ENCODE peak calls at places on chromosome 11, in five cellular contexts. One of them, this sample, is unnamed.

GRCh38 chr11:1564535-1565172 is 7.4 kb downstream of the DUSP8 start:
- DNase-seq in iPS DF 6.9: no peak
- DNase-seq in IMR-90: peak; percentile 94
- DNase-seq in suprapubic skin: no peak
- DNase-seq in fibroblast of lung: peak; percentile 89
- DNase-seq in this sample: no peak

GRCh38 chr11:123054301-123055065 is 7.5 kb downstream of the HSPA8 start:
- DNase-seq in iPS DF 6.9: peak; percentile 60
- DNase-seq in IMR-90: peak; percentile 73
- DNase-seq in suprapubic skin: no peak
- DNase-seq in fibroblast of lung: peak; percentile 78
- DNase-seq in this sample: no peak

GRCh38 chr11:59891781-59892181 is 13.2 kb downstream of the OOSP3 start:
- DNase-seq in iPS DF 6.9: no peak
- DNase-seq in IMR-90: no peak
- DNase-seq in suprapubic skin: no peak
- DNase-seq in fibroblast of lung: no peak
- DNase-seq in this sample: no peak

GRCh38 chr11:120471131-120471530 is 40.4 kb upstream of the GRIK4 start:
- DNase-seq in iPS DF 6.9: no peak
- DNase-seq in IMR-90: peak; percentile 89
- DNase-seq in suprapubic skin: no peak
- DNase-seq in fibroblast of lung: peak; percentile 50
- DNase-seq in this sample: no peak

GRCh38 chr11:132898021-132898420 is 634.3 kb downstream of the OPCML start:
- DNase-seq in iPS DF 6.9: no peak
- DNase-seq in IMR-90: peak; percentile 73
- DNase-seq in suprapubic skin: no peak
- DNase-seq in fibroblast of lung: peak; percentile 77
- DNase-seq in this sample: no peak

GRCh38 chr11:38593649-38594048 is 1995.6 kb upstream of the RAG2 start:
- DNase-seq in iPS DF 6.9: no peak
- DNase-seq in IMR-90: peak; percentile 48
- DNase-seq in suprapubic skin: no peak
- DNase-seq in fibroblast of lung: peak; percentile 18
- DNase-seq in this sample: no peak

GRCh38 chr11:114050258-114050927 is 9.1 kb upstream of the ZBTB16 start:
- DNase-seq in iPS DF 6.9: no peak
- DNase-seq in IMR-90: no peak
- DNase-seq in suprapubic skin: no peak
- DNase-seq in fibroblast of lung: no peak
- DNase-seq in this sample: no peak

GRCh38 chr11:10076458-10077141 is 217.4 kb downstream of the SBF2 start:
- DNase-seq in iPS DF 6.9: peak; percentile 48
- DNase-seq in IMR-90: peak; percentile 63
- DNase-seq in suprapubic skin: no peak
- DNase-seq in fibroblast of lung: peak; percentile 73
- DNase-seq in this sample: no peak

GRCh38 chr11:134679592-134679991 is 267.6 kb upstream of the B3GAT1 start:
- DNase-seq in iPS DF 6.9: no peak
- DNase-seq in IMR-90: no peak
- DNase-seq in suprapubic skin: peak; percentile 16
- DNase-seq in fibroblast of lung: no peak
- DNase-seq in this sample: no peak

GRCh38 chr11:125085301-125086081 is 22.4 kb downstream of the SLC37A2 start:
- DNase-seq in iPS DF 6.9: no peak
- DNase-seq in IMR-90: no peak
- DNase-seq in suprapubic skin: no peak
- DNase-seq in fibroblast of lung: no peak
- DNase-seq in this sample: peak; percentile 82

GRCh38 chr11:120674537-120674936 is 163.0 kb downstream of the GRIK4 start:
- DNase-seq in iPS DF 6.9: no peak
- DNase-seq in IMR-90: peak; percentile 22
- DNase-seq in suprapubic skin: no peak
- DNase-seq in fibroblast of lung: peak; percentile 6
- DNase-seq in this sample: no peak

GRCh38 chr11:6413791-6414231 is 5.1 kb downstream of the APBB1 start:
- DNase-seq in iPS DF 6.9: no peak
- DNase-seq in IMR-90: no peak
- DNase-seq in suprapubic skin: no peak
- DNase-seq in fibroblast of lung: no peak
- DNase-seq in this sample: no peak

GRCh38 chr11:85347291-85347690 is 279.9 kb downstream of the DLG2 start:
- DNase-seq in iPS DF 6.9: no peak
- DNase-seq in IMR-90: no peak
- DNase-seq in suprapubic skin: no peak
- DNase-seq in fibroblast of lung: no peak
- DNase-seq in this sample: no peak

GRCh38 chr11:47867821-47868220 is 19.7 kb upstream of the NUP160 start:
- DNase-seq in iPS DF 6.9: no peak
- DNase-seq in IMR-90: peak; percentile 15
- DNase-seq in suprapubic skin: no peak
- DNase-seq in fibroblast of lung: no peak
- DNase-seq in this sample: no peak

GRCh38 chr11:113675003-113675471 is 31.1 kb downstream of the TMPRSS5 start:
- DNase-seq in iPS DF 6.9: no peak
- DNase-seq in IMR-90: peak; percentile 88
- DNase-seq in suprapubic skin: no peak
- DNase-seq in fibroblast of lung: peak; percentile 62
- DNase-seq in this sample: no peak

GRCh38 chr11:128615076-128615475 is 27.7 kb upstream of the ETS1 start:
- DNase-seq in iPS DF 6.9: no peak
- DNase-seq in IMR-90: no peak
- DNase-seq in suprapubic skin: no peak
- DNase-seq in fibroblast of lung: no peak
- DNase-seq in this sample: no peak

GRCh38 chr11:109946322-109946846 is 146.8 kb upstream of the ZC3H12C start:
- DNase-seq in iPS DF 6.9: peak; percentile 67
- DNase-seq in IMR-90: peak; percentile 97
- DNase-seq in suprapubic skin: peak; percentile 92
- DNase-seq in fibroblast of lung: peak; percentile 99
- DNase-seq in this sample: peak; percentile 90

GRCh38 chr11:88338223-88338661 is 706 bp upstream of the CTSC start:
- DNase-seq in iPS DF 6.9: no peak
- DNase-seq in IMR-90: peak; percentile 84
- DNase-seq in suprapubic skin: no peak
- DNase-seq in fibroblast of lung: peak; percentile 88
- DNase-seq in this sample: no peak

GRCh38 chr11:128346808-128347207 is 240.6 kb downstream of the ETS1 start:
- DNase-seq in iPS DF 6.9: no peak
- DNase-seq in IMR-90: peak; percentile 74
- DNase-seq in suprapubic skin: no peak
- DNase-seq in fibroblast of lung: peak; percentile 46
- DNase-seq in this sample: no peak

GRCh38 chr11:57230316-57230715 is 6.7 kb downstream of the APLNR start:
- DNase-seq in iPS DF 6.9: no peak
- DNase-seq in IMR-90: no peak
- DNase-seq in suprapubic skin: no peak
- DNase-seq in fibroblast of lung: no peak
- DNase-seq in this sample: no peak

GRCh38 chr11:31340903-31341572 is 28.5 kb downstream of the DCDC1 start:
- DNase-seq in iPS DF 6.9: peak; percentile 39
- DNase-seq in IMR-90: peak; percentile 41
- DNase-seq in suprapubic skin: no peak
- DNase-seq in fibroblast of lung: peak; percentile 42
- DNase-seq in this sample: no peak

GRCh38 chr11:6618117-6619020 is 853 bp downstream of the TPP1 start:
- DNase-seq in iPS DF 6.9: no peak
- DNase-seq in IMR-90: peak; percentile 90
- DNase-seq in suprapubic skin: no peak
- DNase-seq in fibroblast of lung: peak; percentile 80
- DNase-seq in this sample: no peak

GRCh38 chr11:36075053-36075452 is 131.2 kb downstream of the LDLRAD3 start:
- DNase-seq in iPS DF 6.9: no peak
- DNase-seq in IMR-90: peak; percentile 91
- DNase-seq in suprapubic skin: no peak
- DNase-seq in fibroblast of lung: peak; percentile 79
- DNase-seq in this sample: no peak

GRCh38 chr11:94768602-94769511 is 701 bp downstream of the AMOTL1 start:
- DNase-seq in iPS DF 6.9: no peak
- DNase-seq in IMR-90: peak; percentile 49
- DNase-seq in suprapubic skin: peak; percentile 80
- DNase-seq in fibroblast of lung: peak; percentile 41
- DNase-seq in this sample: no peak

GRCh38 chr11:104968856-104969776 is 742 bp upstream of the CASP4 start:
- DNase-seq in iPS DF 6.9: peak; percentile 18
- DNase-seq in IMR-90: peak; percentile 34
- DNase-seq in suprapubic skin: no peak
- DNase-seq in fibroblast of lung: peak; percentile 42
- DNase-seq in this sample: peak; percentile 87

GRCh38 chr11:114082767-114083181 is 23.3 kb downstream of the ZBTB16 start:
- DNase-seq in iPS DF 6.9: no peak
- DNase-seq in IMR-90: no peak
- DNase-seq in suprapubic skin: no peak
- DNase-seq in fibroblast of lung: no peak
- DNase-seq in this sample: no peak

GRCh38 chr11:112519749-112520148 is 259.1 kb upstream of the PLET1 start:
- DNase-seq in iPS DF 6.9: no peak
- DNase-seq in IMR-90: no peak
- DNase-seq in suprapubic skin: no peak
- DNase-seq in fibroblast of lung: no peak
- DNase-seq in this sample: no peak

DNA sequence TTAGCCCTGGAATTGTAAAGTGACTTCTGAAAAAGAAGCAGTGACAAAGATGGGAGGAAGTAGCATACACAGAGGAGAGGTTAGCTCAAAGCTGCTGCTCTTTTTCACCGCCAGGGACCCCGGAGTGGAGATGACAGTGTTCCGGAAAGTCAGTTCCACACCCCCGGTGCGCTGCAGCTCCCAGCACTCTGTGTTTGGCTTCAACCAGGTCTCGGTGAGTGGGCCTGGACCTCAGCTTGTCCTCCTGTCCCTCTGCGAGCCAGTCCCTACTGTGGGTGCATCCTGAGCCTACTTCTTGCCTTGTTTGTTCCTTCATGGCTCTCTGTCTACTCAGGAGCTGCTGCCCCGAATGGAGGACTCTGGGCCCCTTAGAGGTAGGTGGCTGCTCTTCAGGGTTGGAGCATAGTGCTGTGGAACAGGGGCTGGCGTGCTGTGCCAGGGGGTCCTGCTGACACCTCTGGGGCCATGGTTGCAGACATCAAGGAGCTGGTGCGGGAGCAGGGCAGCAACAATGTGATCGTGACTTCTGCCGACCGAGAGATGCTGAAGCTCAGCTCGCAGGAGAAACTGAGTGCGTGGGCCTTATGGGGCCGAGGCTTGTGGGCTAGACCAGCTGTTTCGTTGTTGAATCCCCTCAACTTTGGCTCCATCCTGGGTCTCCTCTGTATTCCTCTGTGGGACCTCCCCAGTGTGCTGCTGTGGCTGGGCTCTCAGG is 1.7 kb downstream of the PCNX3 start:
- DNase-seq in iPS DF 6.9: no peak
- DNase-seq in IMR-90: no peak
- DNase-seq in suprapubic skin: no peak
- DNase-seq in fibroblast of lung: no peak
- DNase-seq in this sample: no peak
- H3K4me3 ChIP-seq in iPS DF 6.9: no peak overlapping the region
- H3K4me3 ChIP-seq in IMR-90: no peak overlapping the region
- H3K4me3 ChIP-seq in suprapubic skin: peak overlapping the region; percentile 83
- H3K4me3 ChIP-seq in fibroblast of lung: peak overlapping the region; percentile 74
- H3K4me3 ChIP-seq in this sample: no peak overlapping the region

DNA sequence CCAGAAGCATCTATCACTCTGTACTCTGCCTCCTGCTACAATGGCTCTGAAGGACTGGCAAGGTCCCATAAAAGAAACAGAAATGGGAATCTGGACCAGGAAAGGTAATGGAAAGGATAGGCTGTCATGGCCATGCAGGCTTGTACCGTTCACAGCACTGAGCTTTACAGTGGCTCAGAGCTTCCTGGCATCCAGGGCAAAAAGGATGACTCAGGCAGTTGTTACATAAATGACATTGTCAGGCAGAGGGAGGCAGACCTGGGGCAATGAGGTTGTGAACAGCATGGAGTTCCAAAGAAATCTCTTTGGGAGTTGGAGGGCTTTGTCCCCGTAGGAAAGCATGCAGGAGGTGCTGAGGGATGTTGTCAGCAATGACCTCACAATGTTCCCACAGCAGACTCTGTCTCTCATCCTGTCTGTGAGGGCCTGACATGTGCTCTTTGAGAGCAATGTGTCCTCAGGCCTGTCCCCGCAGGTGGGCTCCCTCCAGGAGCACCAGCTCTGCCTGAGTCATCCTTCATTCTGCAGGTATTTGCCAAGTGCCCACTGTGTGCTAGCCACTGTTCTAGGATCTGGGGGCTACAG is 25.9 kb upstream of the PDE2A start:
- DNase-seq in iPS DF 6.9: no peak
- DNase-seq in IMR-90: peak; percentile 52
- DNase-seq in suprapubic skin: no peak
- DNase-seq in fibroblast of lung: no peak
- DNase-seq in this sample: no peak
- H3K36me3 ChIP-seq in iPS DF 6.9: peaks cover 21% of the 10 kb centered on the region
- H3K36me3 ChIP-seq in IMR-90: peaks cover 76% of the 10 kb centered on the region
- H3K36me3 ChIP-seq in suprapubic skin: peaks cover 98% of the 10 kb centered on the region
- H3K36me3 ChIP-seq in fibroblast of lung: peaks cover 20% of the 10 kb centered on the region
- H3K36me3 ChIP-seq in this sample: peaks cover 4% of the 10 kb centered on the region

DNA sequence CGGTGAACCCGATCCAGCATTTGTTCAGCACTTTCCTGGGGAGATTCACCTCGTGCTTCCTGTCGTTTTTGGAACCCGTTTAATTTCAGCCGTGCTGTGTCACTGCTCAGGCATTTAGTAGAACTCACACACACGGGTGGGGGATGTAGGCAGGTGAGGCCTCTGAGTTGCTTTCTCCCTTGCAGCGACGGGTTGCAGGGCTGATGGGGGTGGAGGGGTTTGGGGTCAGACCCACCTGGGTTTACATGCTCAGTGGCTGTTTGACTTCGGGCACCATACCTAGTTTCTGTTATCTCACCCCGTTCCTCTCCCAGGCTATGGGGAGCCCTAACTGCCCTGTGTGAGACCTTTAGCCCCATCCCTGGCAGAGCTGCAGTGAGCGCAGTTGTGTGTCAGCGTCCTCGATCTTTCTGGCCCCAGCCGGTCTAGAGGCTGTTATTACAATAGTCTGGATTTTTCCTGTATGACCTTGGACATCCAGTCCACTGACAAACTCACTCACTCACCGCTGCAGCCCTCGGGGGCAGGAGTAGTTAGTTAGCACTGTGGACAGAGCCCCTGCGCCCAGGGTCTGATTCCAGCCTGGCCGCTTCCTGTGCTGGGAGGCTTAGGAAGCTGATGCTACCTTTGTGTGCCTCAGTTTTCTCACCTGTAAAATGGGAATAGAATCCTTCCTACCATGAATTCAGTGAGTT is 2.6 kb downstream of the LRP5 start:
- DNase-seq in iPS DF 6.9: no peak
- DNase-seq in IMR-90: peak; percentile 59
- DNase-seq in suprapubic skin: no peak
- DNase-seq in fibroblast of lung: peak; percentile 38
- DNase-seq in this sample: no peak
- H3K4me3 ChIP-seq in iPS DF 6.9: no peak overlapping the region
- H3K4me3 ChIP-seq in IMR-90: peak overlapping the region; percentile 1
- H3K4me3 ChIP-seq in suprapubic skin: peak overlapping the region; percentile 74
- H3K4me3 ChIP-seq in fibroblast of lung: no peak overlapping the region
- H3K4me3 ChIP-seq in this sample: peak overlapping the region; percentile 66

DNA sequence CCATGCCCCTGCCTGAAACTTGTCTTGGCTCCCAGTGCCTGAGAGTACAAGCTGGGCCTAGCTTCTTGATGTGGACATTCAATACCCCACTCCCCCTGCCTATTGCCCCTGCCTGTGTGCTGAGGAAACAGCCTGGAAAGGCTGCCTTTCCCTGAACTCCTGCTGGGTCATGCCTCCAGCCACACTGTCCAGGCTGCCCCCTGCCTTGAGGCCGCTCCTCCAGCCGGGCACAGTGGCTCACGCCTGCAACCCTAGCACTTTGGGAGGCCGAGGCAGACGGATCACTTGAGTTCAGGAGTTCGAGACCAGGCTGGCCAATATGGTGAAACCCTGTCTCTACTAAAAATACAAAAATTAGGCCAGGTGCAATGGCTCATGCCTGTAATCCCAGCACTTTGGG is 10.1 kb downstream of the CCS start:
- DNase-seq in iPS DF 6.9: no peak
- DNase-seq in IMR-90: no peak
- DNase-seq in suprapubic skin: no peak
- DNase-seq in fibroblast of lung: no peak
- DNase-seq in this sample: no peak
- H3K36me3 ChIP-seq in iPS DF 6.9: peaks cover 12% of the 10 kb centered on the region
- H3K36me3 ChIP-seq in IMR-90: peaks cover 42% of the 10 kb centered on the region
- H3K36me3 ChIP-seq in suprapubic skin: peaks cover 42% of the 10 kb centered on the region
- H3K36me3 ChIP-seq in fibroblast of lung: peaks cover 8% of the 10 kb centered on the region
- H3K36me3 ChIP-seq in this sample: peaks cover 25% of the 10 kb centered on the region